ENCODE peak calls at places on chromosomes 13 and 19, in nine cellular contexts. One of them, this sample, is unnamed.

GRCh38 chr13:75715598-75716523 is 79.7 kb downstream of the LMO7 start:
- DNase-seq in heart right ventricle: no peak
- DNase-seq in NT2/D1: no peak
- DNase-seq in cardiac muscle cell: no peak
- DNase-seq in adrenal gland: no peak
- DNase-seq in MM.1S: peak; percentile 30
- DNase-seq in mammary epithelial cell: peak; percentile 53
- DNase-seq in spleen: no peak
- DNase-seq in tibial nerve: no peak
- DNase-seq in this sample: no peak

GRCh38 chr13:110319774-110320509 is 12.9 kb downstream of the COL4A2 start:
- DNase-seq in heart right ventricle: no peak
- DNase-seq in NT2/D1: no peak
- DNase-seq in cardiac muscle cell: no peak
- DNase-seq in adrenal gland: no peak
- DNase-seq in MM.1S: no peak
- DNase-seq in mammary epithelial cell: peak; percentile 78
- DNase-seq in spleen: no peak
- DNase-seq in tibial nerve: no peak
- DNase-seq in this sample: no peak

GRCh38 chr13:92143766-92144165 is 745.3 kb downstream of the GPC5 start:
- DNase-seq in heart right ventricle: no peak
- DNase-seq in NT2/D1: no peak
- DNase-seq in cardiac muscle cell: peak; percentile 4
- DNase-seq in adrenal gland: no peak
- DNase-seq in MM.1S: no peak
- DNase-seq in mammary epithelial cell: no peak
- DNase-seq in spleen: no peak
- DNase-seq in tibial nerve: no peak
- DNase-seq in this sample: no peak

GRCh38 chr13:110182003-110182402 is 125.0 kb downstream of the COL4A1 start:
- DNase-seq in heart right ventricle: no peak
- DNase-seq in NT2/D1: no peak
- DNase-seq in cardiac muscle cell: no peak
- DNase-seq in adrenal gland: no peak
- DNase-seq in MM.1S: no peak
- DNase-seq in mammary epithelial cell: no peak
- DNase-seq in spleen: no peak
- DNase-seq in tibial nerve: no peak
- DNase-seq in this sample: no peak

GRCh38 chr19:2477141-2477710 is 1.3 kb downstream of the GADD45B start:
- DNase-seq in heart right ventricle: peak; percentile 61
- DNase-seq in NT2/D1: no peak
- DNase-seq in cardiac muscle cell: peak; percentile 49
- DNase-seq in adrenal gland: peak; percentile 36
- DNase-seq in MM.1S: peak; percentile 47
- DNase-seq in mammary epithelial cell: peak; percentile 60
- DNase-seq in spleen: peak; percentile 90
- DNase-seq in tibial nerve: no peak
- DNase-seq in this sample: no peak

GRCh38 chr19:20928371-20928770 is 5.3 kb downstream of the ZNF85 start:
- DNase-seq in heart right ventricle: no peak
- DNase-seq in NT2/D1: no peak
- DNase-seq in cardiac muscle cell: no peak
- DNase-seq in adrenal gland: no peak
- DNase-seq in MM.1S: no peak
- DNase-seq in mammary epithelial cell: peak; percentile 55
- DNase-seq in spleen: no peak
- DNase-seq in tibial nerve: no peak
- DNase-seq in this sample: no peak

GRCh38 chr13:94020426-94020825 is 459.1 kb downstream of the DCT start:
- DNase-seq in heart right ventricle: no peak
- DNase-seq in NT2/D1: no peak
- DNase-seq in cardiac muscle cell: no peak
- DNase-seq in adrenal gland: no peak
- DNase-seq in MM.1S: no peak
- DNase-seq in mammary epithelial cell: no peak
- DNase-seq in spleen: no peak
- DNase-seq in tibial nerve: no peak
- DNase-seq in this sample: no peak

GRCh38 chr19:53908106-53908932 is 759 bp upstream of the CACNG7 start:
- DNase-seq in heart right ventricle: peak; percentile 36
- DNase-seq in NT2/D1: peak; percentile 62
- DNase-seq in cardiac muscle cell: peak; percentile 71
- DNase-seq in adrenal gland: peak; percentile 22
- DNase-seq in MM.1S: no peak
- DNase-seq in mammary epithelial cell: peak; percentile 21
- DNase-seq in spleen: peak; percentile 80
- DNase-seq in tibial nerve: no peak
- DNase-seq in this sample: peak; percentile 26

GRCh38 chr19:16841391-16841926 is 12.3 kb downstream of the SIN3B start:
- DNase-seq in heart right ventricle: peak; percentile 38
- DNase-seq in NT2/D1: no peak
- DNase-seq in cardiac muscle cell: peak; percentile 58
- DNase-seq in adrenal gland: no peak
- DNase-seq in MM.1S: no peak
- DNase-seq in mammary epithelial cell: no peak
- DNase-seq in spleen: no peak
- DNase-seq in tibial nerve: no peak
- DNase-seq in this sample: no peak

GRCh38 chr13:21149568-21149967 is 26.8 kb downstream of the SKA3 start:
- DNase-seq in heart right ventricle: no peak
- DNase-seq in NT2/D1: no peak
- DNase-seq in cardiac muscle cell: peak; percentile 37
- DNase-seq in adrenal gland: no peak
- DNase-seq in MM.1S: no peak
- DNase-seq in mammary epithelial cell: no peak
- DNase-seq in spleen: no peak
- DNase-seq in tibial nerve: no peak
- DNase-seq in this sample: no peak

GRCh38 chr13:21504379-21504778 is 45.3 kb upstream of the ZDHHC20 start:
- DNase-seq in heart right ventricle: no peak
- DNase-seq in NT2/D1: no peak
- DNase-seq in cardiac muscle cell: no peak
- DNase-seq in adrenal gland: no peak
- DNase-seq in MM.1S: no peak
- DNase-seq in mammary epithelial cell: no peak
- DNase-seq in spleen: no peak
- DNase-seq in tibial nerve: no peak
- DNase-seq in this sample: no peak

GRCh38 chr13:22017226-22017625 is 346.4 kb downstream of the FGF9 start:
- DNase-seq in heart right ventricle: no peak
- DNase-seq in NT2/D1: no peak
- DNase-seq in cardiac muscle cell: no peak
- DNase-seq in adrenal gland: no peak
- DNase-seq in MM.1S: no peak
- DNase-seq in mammary epithelial cell: no peak
- DNase-seq in spleen: no peak
- DNase-seq in tibial nerve: no peak
- DNase-seq in this sample: no peak

GRCh38 chr19:22901431-22902130 is 69.5 kb downstream of the ZNF723 start:
- DNase-seq in heart right ventricle: no peak
- DNase-seq in NT2/D1: no peak
- DNase-seq in cardiac muscle cell: no peak
- DNase-seq in adrenal gland: no peak
- DNase-seq in MM.1S: no peak
- DNase-seq in mammary epithelial cell: no peak
- DNase-seq in spleen: no peak
- DNase-seq in tibial nerve: no peak
- DNase-seq in this sample: no peak

GRCh38 chr13:63307239-63307638 is 1891.6 kb upstream of the PCDH20 start:
- DNase-seq in heart right ventricle: no peak
- DNase-seq in NT2/D1: no peak
- DNase-seq in cardiac muscle cell: no peak
- DNase-seq in adrenal gland: no peak
- DNase-seq in MM.1S: peak; percentile 53
- DNase-seq in mammary epithelial cell: no peak
- DNase-seq in spleen: no peak
- DNase-seq in tibial nerve: no peak
- DNase-seq in this sample: no peak

GRCh38 chr19:55085923-55086715 is 10.4 kb downstream of the EPS8L1 start:
- DNase-seq in heart right ventricle: no peak
- DNase-seq in NT2/D1: no peak
- DNase-seq in cardiac muscle cell: no peak
- DNase-seq in adrenal gland: no peak
- DNase-seq in MM.1S: no peak
- DNase-seq in mammary epithelial cell: no peak
- DNase-seq in spleen: peak; percentile 70
- DNase-seq in tibial nerve: no peak
- DNase-seq in this sample: no peak

GRCh38 chr19:55083004-55083850 is 7.6 kb downstream of the EPS8L1 start:
- DNase-seq in heart right ventricle: no peak
- DNase-seq in NT2/D1: no peak
- DNase-seq in cardiac muscle cell: no peak
- DNase-seq in adrenal gland: no peak
- DNase-seq in MM.1S: no peak
- DNase-seq in mammary epithelial cell: no peak
- DNase-seq in spleen: peak; percentile 71
- DNase-seq in tibial nerve: no peak
- DNase-seq in this sample: no peak

GRCh38 chr19:55086730-55087541 is 11.3 kb downstream of the EPS8L1 start:
- DNase-seq in heart right ventricle: peak; percentile 97
- DNase-seq in NT2/D1: peak; percentile 87
- DNase-seq in cardiac muscle cell: peak; percentile 97
- DNase-seq in adrenal gland: peak; percentile 94
- DNase-seq in MM.1S: no peak
- DNase-seq in mammary epithelial cell: no peak
- DNase-seq in spleen: peak; percentile 90
- DNase-seq in tibial nerve: peak; percentile 80
- DNase-seq in this sample: peak; percentile 26

GRCh38 chr19:55082023-55082851 is 6.6 kb downstream of the EPS8L1 start:
- DNase-seq in heart right ventricle: peak; percentile 47
- DNase-seq in NT2/D1: no peak
- DNase-seq in cardiac muscle cell: no peak
- DNase-seq in adrenal gland: peak; percentile 50
- DNase-seq in MM.1S: no peak
- DNase-seq in mammary epithelial cell: no peak
- DNase-seq in spleen: no peak
- DNase-seq in tibial nerve: no peak
- DNase-seq in this sample: peak; percentile 25

DNA sequence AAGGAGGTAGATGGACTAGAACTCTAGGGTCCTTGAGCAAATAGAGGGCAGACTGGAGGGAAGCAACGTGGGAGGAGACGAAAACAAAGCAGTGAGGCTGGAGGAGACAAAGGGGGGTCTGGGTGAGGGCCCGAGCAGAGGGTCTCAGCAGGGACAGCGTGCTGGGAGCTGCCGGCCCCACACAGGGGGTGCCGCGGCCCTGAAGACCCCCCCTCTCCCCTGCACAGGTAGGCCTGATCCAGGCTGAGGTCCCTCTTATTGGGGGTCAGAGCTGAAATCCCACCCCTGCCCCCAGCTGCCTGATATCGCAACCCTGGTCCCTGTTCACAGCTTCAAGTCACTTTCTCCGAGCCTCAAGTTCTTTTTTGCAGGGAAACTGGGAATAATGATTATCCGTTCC is 8.7 kb downstream of the EPS8L1 start:
- DNase-seq in heart right ventricle: no peak
- DNase-seq in NT2/D1: no peak
- DNase-seq in cardiac muscle cell: no peak
- DNase-seq in adrenal gland: no peak
- DNase-seq in MM.1S: no peak
- DNase-seq in mammary epithelial cell: no peak
- DNase-seq in spleen: no peak
- DNase-seq in tibial nerve: no peak
- DNase-seq in this sample: no peak
- H3K4me1 ChIP-seq in heart right ventricle: peaks cover 14% of the 10 kb centered on the region
- H3K4me1 ChIP-seq in NT2/D1: peaks cover 18% of the 10 kb centered on the region
- H3K4me1 ChIP-seq in cardiac muscle cell: peaks cover 7% of the 10 kb centered on the region
- H3K4me1 ChIP-seq in adrenal gland: peaks cover 16% of the 10 kb centered on the region
- H3K4me1 ChIP-seq in MM.1S: peaks cover 15% of the 10 kb centered on the region
- H3K4me1 ChIP-seq in mammary epithelial cell: peaks cover 18% of the 10 kb centered on the region
- H3K4me1 ChIP-seq in spleen: peaks cover 33% of the 10 kb centered on the region
- H3K4me1 ChIP-seq in tibial nerve: no peaks in the 10 kb centered on the region
- H3K4me1 ChIP-seq in this sample: peaks cover 45% of the 10 kb centered on the region

GRCh38 chr19:1262687-1263123 is 6.4 kb upstream of the CIRBP start:
- DNase-seq in heart right ventricle: peak; percentile 15
- DNase-seq in NT2/D1: no peak
- DNase-seq in cardiac muscle cell: no peak
- DNase-seq in adrenal gland: peak; percentile 36
- DNase-seq in MM.1S: no peak
- DNase-seq in mammary epithelial cell: no peak
- DNase-seq in spleen: peak; percentile 87
- DNase-seq in tibial nerve: no peak
- DNase-seq in this sample: no peak
- H3K4me3 ChIP-seq in heart right ventricle: no peak overlapping the region
- H3K4me3 ChIP-seq in NT2/D1: peak overlapping the region; percentile 91
- H3K4me3 ChIP-seq in cardiac muscle cell: no peak overlapping the region
- H3K4me3 ChIP-seq in adrenal gland: no peak overlapping the region
- H3K4me3 ChIP-seq in MM.1S: no peak overlapping the region
- H3K4me3 ChIP-seq in mammary epithelial cell: no peak overlapping the region
- H3K4me3 ChIP-seq in spleen: peak overlapping the region; percentile 71
- H3K4me3 ChIP-seq in tibial nerve: no peak overlapping the region
- H3K4me3 ChIP-seq in this sample: no peak overlapping the region

GRCh38 chr13:114063545-114064515 is 68.6 kb downstream of the RASA3 start:
- DNase-seq in heart right ventricle: peak; percentile 34
- DNase-seq in NT2/D1: no peak
- DNase-seq in cardiac muscle cell: no peak
- DNase-seq in adrenal gland: peak; percentile 73
- DNase-seq in MM.1S: peak; percentile 37
- DNase-seq in mammary epithelial cell: peak; percentile 37
- DNase-seq in spleen: peak; percentile 93
- DNase-seq in tibial nerve: peak; percentile 46
- DNase-seq in this sample: no peak
- H3K4me1 ChIP-seq in heart right ventricle: peaks cover 12% of the 10 kb centered on the region
- H3K4me1 ChIP-seq in NT2/D1: peaks cover 33% of the 10 kb centered on the region
- H3K4me1 ChIP-seq in cardiac muscle cell: peaks cover 19% of the 10 kb centered on the region
- H3K4me1 ChIP-seq in adrenal gland: peaks cover 30% of the 10 kb centered on the region
- H3K4me1 ChIP-seq in MM.1S: peaks cover 40% of the 10 kb centered on the region
- H3K4me1 ChIP-seq in mammary epithelial cell: peaks cover 37% of the 10 kb centered on the region
- H3K4me1 ChIP-seq in spleen: peaks cover 60% of the 10 kb centered on the region
- H3K4me1 ChIP-seq in tibial nerve: peaks cover 3% of the 10 kb centered on the region
- H3K4me1 ChIP-seq in this sample: peaks cover 58% of the 10 kb centered on the region

DNA sequence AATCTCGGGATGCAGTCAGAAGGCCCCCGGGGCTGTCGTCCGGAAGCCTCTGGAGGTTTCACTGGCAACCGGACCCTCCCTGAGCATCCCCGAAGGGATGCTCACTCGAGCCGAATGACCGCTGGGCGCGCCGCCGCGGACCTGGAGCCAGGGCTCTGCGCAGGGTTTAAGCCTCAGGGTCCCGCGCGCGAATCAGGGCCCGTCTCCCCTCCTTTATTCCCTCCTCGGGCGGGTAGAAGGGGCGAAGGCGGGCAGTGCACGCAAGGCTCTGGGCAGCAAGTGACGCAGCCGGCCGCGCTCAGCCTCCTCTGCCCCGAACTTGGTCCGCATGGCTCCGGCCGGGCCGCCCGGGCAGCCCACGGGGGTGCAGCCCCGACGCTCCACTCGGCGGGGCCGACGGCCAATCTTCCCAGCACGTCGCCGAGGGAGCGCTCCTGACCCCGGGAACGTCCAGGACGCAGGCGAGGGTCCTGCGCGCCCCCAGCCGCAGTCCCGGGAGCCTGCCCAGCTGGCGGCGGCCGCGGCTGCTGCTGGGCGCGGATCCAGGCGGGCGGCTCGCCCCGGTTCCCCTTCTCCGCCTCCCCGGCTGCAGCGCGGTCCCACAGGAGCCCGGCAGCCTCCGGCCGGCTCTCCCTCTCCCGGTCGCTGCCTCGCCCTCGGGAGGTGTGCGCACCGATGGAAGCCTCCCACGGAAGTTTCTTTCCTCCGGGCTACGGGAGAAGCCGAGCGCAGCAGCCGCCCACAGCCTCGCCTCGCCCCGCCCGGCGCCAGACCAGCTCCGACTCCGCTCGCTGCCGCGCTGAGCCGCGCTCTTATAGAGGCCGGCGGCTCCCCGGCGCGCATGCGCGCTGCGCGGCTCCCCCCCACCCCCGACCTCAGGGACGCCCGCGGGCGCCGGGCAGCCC is at the start of gene SHISA2:
- DNase-seq in heart right ventricle: no peak
- DNase-seq in NT2/D1: no peak
- DNase-seq in cardiac muscle cell: peak; percentile 83
- DNase-seq in adrenal gland: no peak
- DNase-seq in MM.1S: peak; percentile 56
- DNase-seq in mammary epithelial cell: peak; percentile 66
- DNase-seq in spleen: no peak
- DNase-seq in tibial nerve: no peak
- DNase-seq in this sample: no peak
- H3K4me3 ChIP-seq in heart right ventricle: peak within 1 kb of the TSS; percentile 51
- H3K4me3 ChIP-seq in NT2/D1: peak within 1 kb of the TSS; percentile 50
- H3K4me3 ChIP-seq in cardiac muscle cell: peak within 1 kb of the TSS; percentile 51
- H3K4me3 ChIP-seq in adrenal gland: no peak within 1 kb of the TSS
- H3K4me3 ChIP-seq in MM.1S: peak within 1 kb of the TSS; percentile 52
- H3K4me3 ChIP-seq in mammary epithelial cell: peak within 1 kb of the TSS; percentile 29
- H3K4me3 ChIP-seq in spleen: peak within 1 kb of the TSS; percentile 38
- H3K4me3 ChIP-seq in tibial nerve: peak within 1 kb of the TSS; percentile 48
- H3K4me3 ChIP-seq in this sample: peak within 1 kb of the TSS; percentile 28

This sample was measured in CD4-positive, alpha-beta memory T cell.